ENCODE peak calls at places on chromosomes 16 and 17, in four cellular contexts. M is astrocyte of the spinal cord, W is neural crest cell, J is body of pancreas. N is an unnamed sample.

GRCh38 chr17:83091257-83092141 is 12.1 kb downstream of the METRNL start:
- DNase-seq in J (peak), M (no peak), W (no peak), N (no peak)

GRCh38 chr17:49086649-49087048 is 45.9 kb upstream of the B4GALNT2 start:
- DNase-seq in W (no peak), M (no peak), J (no peak), N (no peak)

GRCh38 chr16:84600343-84601229 is 17.3 kb downstream of the COTL1 start:
- DNase-seq in W (no peak), J (no peak), M (peak), N (no peak)

GRCh38 chr17:45791935-45792334 is 7.8 kb downstream of the CRHR1 start:
- DNase-seq in J (peak), M (no peak), W (no peak), N (peak)

GRCh38 chr16:87860553-87861299 is 8.6 kb downstream of the SLC7A5 start:
- DNase-seq in M (peak), J (peak), W (no peak), N (no peak)

GRCh38 chr17:9226794-9227135 is 205.5 kb downstream of the NTN1 start:
- DNase-seq in J (no peak), M (no peak), W (no peak), N (no peak)

GRCh38 chr17:79842656-79843474 is 3.6 kb upstream of the CBX4 start:
- DNase-seq in M (no peak), W (peak), J (peak), N (no peak)

GRCh38 chr16:67278773-67279295 is 498 bp upstream of the PLEKHG4 start:
- DNase-seq in J (peak), M (no peak), W (no peak), N (no peak)

GRCh38 chr16:72552675-72553074 is 380.7 kb upstream of the PMFBP1 start:
- DNase-seq in W (no peak), M (no peak), J (no peak), N (peak)

GRCh38 chr17:7855643-7856080 is 796 bp downstream of the TMEM88 start:
- DNase-seq in J (no peak), M (no peak), W (peak), N (no peak)

GRCh38 chr16:10868562-10869469 is 8.2 kb upstream of the CIITA start:
- DNase-seq in W (no peak), M (no peak), J (peak), N (no peak)

GRCh38 chr17:35345926-35346771 is 27.3 kb downstream of the SLFN11 start:
- DNase-seq in M (peak), J (peak), W (no peak), N (no peak)

GRCh38 chr17:55311767-55312375 is 47.1 kb downstream of the HLF start:
- DNase-seq in W (no peak), J (no peak), M (no peak), N (no peak)

GRCh38 chr16:20866161-20866772 is 33.9 kb downstream of the DCUN1D3 start:
- DNase-seq in J (peak), M (peak), W (no peak), N (no peak)

GRCh38 chr17:83145358-83145738 is 65.9 kb downstream of the METRNL start:
- DNase-seq in M (no peak), J (no peak), W (no peak), N (no peak)

N was measured in LNCaP clone FGC.